ENCODE peak calls at places on chromosomes 7 and 10, in nine cellular contexts. One of them, this sample, is unnamed.

GRCh38 chr7:51186531-51186930 is 130.1 kb downstream of the COBL start:
- DNase-seq in PC-9: no peak
- DNase-seq in Calu3: no peak
- DNase-seq in progenitor cell of endocrine pancreas: no peak
- DNase-seq in GM23338: no peak
- DNase-seq in nephron progenitor cell: no peak
- DNase-seq in CD8-positive, alpha-beta T cell: no peak
- DNase-seq in AG04450: no peak
- DNase-seq in endothelial cell: no peak
- DNase-seq in this sample: no peak

GRCh38 chr10:26269754-26270153 is 53.2 kb downstream of the GAD2 start:
- DNase-seq in PC-9: no peak
- DNase-seq in Calu3: peak
- DNase-seq in progenitor cell of endocrine pancreas: no peak
- DNase-seq in GM23338: peak
- DNase-seq in nephron progenitor cell: peak
- DNase-seq in CD8-positive, alpha-beta T cell: no peak
- DNase-seq in AG04450: no peak
- DNase-seq in endothelial cell: peak
- DNase-seq in this sample: peak

GRCh38 chr7:33040803-33041516 is 21.6 kb downstream of the NT5C3A start:
- DNase-seq in PC-9: peak
- DNase-seq in Calu3: peak
- DNase-seq in progenitor cell of endocrine pancreas: no peak
- DNase-seq in GM23338: no peak
- DNase-seq in nephron progenitor cell: no peak
- DNase-seq in CD8-positive, alpha-beta T cell: peak
- DNase-seq in AG04450: no peak
- DNase-seq in endothelial cell: no peak
- DNase-seq in this sample: no peak

GRCh38 chr7:35411331-35411730 is 157.4 kb upstream of the TBX20 start:
- DNase-seq in PC-9: no peak
- DNase-seq in Calu3: no peak
- DNase-seq in progenitor cell of endocrine pancreas: no peak
- DNase-seq in GM23338: no peak
- DNase-seq in nephron progenitor cell: no peak
- DNase-seq in CD8-positive, alpha-beta T cell: no peak
- DNase-seq in AG04450: no peak
- DNase-seq in endothelial cell: no peak
- DNase-seq in this sample: no peak

GRCh38 chr7:138185132-138185908 is 109.1 kb downstream of the AKR1D1 start:
- DNase-seq in PC-9: no peak
- DNase-seq in Calu3: no peak
- DNase-seq in progenitor cell of endocrine pancreas: no peak
- DNase-seq in GM23338: no peak
- DNase-seq in nephron progenitor cell: no peak
- DNase-seq in CD8-positive, alpha-beta T cell: no peak
- DNase-seq in AG04450: no peak
- DNase-seq in endothelial cell: no peak
- DNase-seq in this sample: no peak

GRCh38 chr10:44006826-44007225 is 358.1 kb upstream of the ZNF32 start:
- DNase-seq in PC-9: no peak
- DNase-seq in Calu3: no peak
- DNase-seq in progenitor cell of endocrine pancreas: no peak
- DNase-seq in GM23338: no peak
- DNase-seq in nephron progenitor cell: no peak
- DNase-seq in CD8-positive, alpha-beta T cell: no peak
- DNase-seq in AG04450: no peak
- DNase-seq in endothelial cell: no peak
- DNase-seq in this sample: no peak

GRCh38 chr10:18109471-18109870 is 30.8 kb upstream of the CACNB2 start:
- DNase-seq in PC-9: no peak
- DNase-seq in Calu3: no peak
- DNase-seq in progenitor cell of endocrine pancreas: no peak
- DNase-seq in GM23338: no peak
- DNase-seq in nephron progenitor cell: no peak
- DNase-seq in CD8-positive, alpha-beta T cell: no peak
- DNase-seq in AG04450: no peak
- DNase-seq in endothelial cell: no peak
- DNase-seq in this sample: no peak

GRCh38 chr7:16644987-16645592 is 464 bp downstream of the ANKMY2 start:
- DNase-seq in PC-9: no peak
- DNase-seq in Calu3: no peak
- DNase-seq in progenitor cell of endocrine pancreas: peak
- DNase-seq in GM23338: peak
- DNase-seq in nephron progenitor cell: peak
- DNase-seq in CD8-positive, alpha-beta T cell: no peak
- DNase-seq in AG04450: no peak
- DNase-seq in endothelial cell: peak
- DNase-seq in this sample: no peak

GRCh38 chr7:77482015-77482414 is 55.1 kb upstream of the PTPN12 start:
- DNase-seq in PC-9: peak
- DNase-seq in Calu3: peak
- DNase-seq in progenitor cell of endocrine pancreas: no peak
- DNase-seq in GM23338: no peak
- DNase-seq in nephron progenitor cell: no peak
- DNase-seq in CD8-positive, alpha-beta T cell: no peak
- DNase-seq in AG04450: no peak
- DNase-seq in endothelial cell: no peak
- DNase-seq in this sample: no peak

GRCh38 chr7:74001150-74001494 is 26.9 kb upstream of the ELN start:
- DNase-seq in PC-9: no peak
- DNase-seq in Calu3: no peak
- DNase-seq in progenitor cell of endocrine pancreas: no peak
- DNase-seq in GM23338: no peak
- DNase-seq in nephron progenitor cell: no peak
- DNase-seq in CD8-positive, alpha-beta T cell: no peak
- DNase-seq in AG04450: no peak
- DNase-seq in endothelial cell: no peak
- DNase-seq in this sample: no peak

GRCh38 chr7:37666026-37666780 is 17.4 kb upstream of the GPR141 start:
- DNase-seq in PC-9: no peak
- DNase-seq in Calu3: no peak
- DNase-seq in progenitor cell of endocrine pancreas: no peak
- DNase-seq in GM23338: no peak
- DNase-seq in nephron progenitor cell: no peak
- DNase-seq in CD8-positive, alpha-beta T cell: no peak
- DNase-seq in AG04450: no peak
- DNase-seq in endothelial cell: no peak
- DNase-seq in this sample: no peak

GRCh38 chr7:67618569-67619543 is 622.2 kb downstream of the TYW1 start:
- DNase-seq in PC-9: no peak
- DNase-seq in Calu3: no peak
- DNase-seq in progenitor cell of endocrine pancreas: no peak
- DNase-seq in GM23338: peak
- DNase-seq in nephron progenitor cell: peak
- DNase-seq in CD8-positive, alpha-beta T cell: no peak
- DNase-seq in AG04450: no peak
- DNase-seq in endothelial cell: no peak
- DNase-seq in this sample: no peak

GRCh38 chr7:28130277-28130676 is 50.3 kb downstream of the JAZF1 start:
- DNase-seq in PC-9: no peak
- DNase-seq in Calu3: no peak
- DNase-seq in progenitor cell of endocrine pancreas: no peak
- DNase-seq in GM23338: no peak
- DNase-seq in nephron progenitor cell: no peak
- DNase-seq in CD8-positive, alpha-beta T cell: no peak
- DNase-seq in AG04450: peak
- DNase-seq in endothelial cell: no peak
- DNase-seq in this sample: peak

GRCh38 chr7:154484406-154484805 is 432.2 kb downstream of the DPP6 start:
- DNase-seq in PC-9: no peak
- DNase-seq in Calu3: no peak
- DNase-seq in progenitor cell of endocrine pancreas: no peak
- DNase-seq in GM23338: no peak
- DNase-seq in nephron progenitor cell: no peak
- DNase-seq in CD8-positive, alpha-beta T cell: no peak
- DNase-seq in AG04450: no peak
- DNase-seq in endothelial cell: no peak
- DNase-seq in this sample: no peak

GRCh38 chr10:36721851-36722250 is 403.5 kb upstream of the ANKRD30A start:
- DNase-seq in PC-9: no peak
- DNase-seq in Calu3: no peak
- DNase-seq in progenitor cell of endocrine pancreas: no peak
- DNase-seq in GM23338: no peak
- DNase-seq in nephron progenitor cell: no peak
- DNase-seq in CD8-positive, alpha-beta T cell: no peak
- DNase-seq in AG04450: no peak
- DNase-seq in endothelial cell: no peak
- DNase-seq in this sample: peak

GRCh38 chr10:36722777-36723176 is 402.6 kb upstream of the ANKRD30A start:
- DNase-seq in PC-9: no peak
- DNase-seq in Calu3: no peak
- DNase-seq in progenitor cell of endocrine pancreas: no peak
- DNase-seq in GM23338: no peak
- DNase-seq in nephron progenitor cell: no peak
- DNase-seq in CD8-positive, alpha-beta T cell: no peak
- DNase-seq in AG04450: no peak
- DNase-seq in endothelial cell: no peak
- DNase-seq in this sample: no peak

GRCh38 chr10:36730316-36730715 is 395.1 kb upstream of the ANKRD30A start:
- DNase-seq in PC-9: no peak
- DNase-seq in Calu3: no peak
- DNase-seq in progenitor cell of endocrine pancreas: no peak
- DNase-seq in GM23338: no peak
- DNase-seq in nephron progenitor cell: no peak
- DNase-seq in CD8-positive, alpha-beta T cell: no peak
- DNase-seq in AG04450: no peak
- DNase-seq in endothelial cell: no peak
- DNase-seq in this sample: no peak

GRCh38 chr10:36720931-36721330 is 404.5 kb upstream of the ANKRD30A start:
- DNase-seq in PC-9: no peak
- DNase-seq in Calu3: no peak
- DNase-seq in progenitor cell of endocrine pancreas: no peak
- DNase-seq in GM23338: no peak
- DNase-seq in nephron progenitor cell: no peak
- DNase-seq in CD8-positive, alpha-beta T cell: no peak
- DNase-seq in AG04450: no peak
- DNase-seq in endothelial cell: no peak
- DNase-seq in this sample: no peak

DNA sequence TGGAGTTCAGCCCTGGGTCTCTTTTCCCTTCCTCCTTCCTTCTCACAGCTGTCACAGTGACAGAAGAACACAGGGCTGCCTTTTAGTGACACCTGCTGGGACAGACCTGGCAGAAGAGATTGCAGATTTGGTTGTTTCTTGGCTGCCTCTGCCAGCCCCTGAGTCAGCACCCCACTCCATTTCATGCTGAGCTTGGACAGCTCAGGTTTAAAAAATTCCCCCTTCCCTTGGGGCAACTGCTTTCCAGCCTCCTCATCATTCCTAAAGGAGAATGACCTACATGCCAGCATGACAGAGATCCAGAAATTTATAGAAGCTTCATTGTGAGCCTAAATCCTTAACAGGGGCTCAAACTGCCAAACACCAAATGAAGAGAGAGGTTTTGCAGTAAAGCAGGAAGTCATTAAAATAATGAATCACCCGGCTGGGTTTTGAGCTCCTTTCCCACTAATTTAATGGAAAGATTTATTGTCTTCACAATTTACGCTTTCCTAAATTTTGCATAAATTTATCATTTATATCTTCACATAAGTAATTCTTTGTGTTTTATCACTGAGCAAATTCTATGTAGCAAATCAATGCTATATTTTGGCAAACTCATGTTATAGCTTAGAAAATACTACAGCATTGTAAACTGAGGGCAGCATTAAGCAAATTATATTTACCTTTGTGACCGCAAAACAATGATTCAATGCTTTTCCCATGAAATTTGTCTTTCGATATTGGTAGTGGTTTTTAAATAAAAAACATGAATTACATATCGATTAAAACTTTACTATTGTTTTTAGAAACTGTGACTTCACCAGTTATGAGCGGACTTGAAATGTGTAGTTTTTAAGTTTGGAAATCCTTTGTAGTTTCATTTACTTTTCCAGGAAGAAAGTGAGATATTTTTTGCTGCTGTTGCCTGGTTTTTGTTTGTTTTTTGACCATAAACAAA is 399.5 kb upstream of the ANKRD30A start:
- DNase-seq in PC-9: peak
- DNase-seq in Calu3: no peak
- DNase-seq in progenitor cell of endocrine pancreas: peak
- DNase-seq in GM23338: peak
- DNase-seq in nephron progenitor cell: peak
- DNase-seq in CD8-positive, alpha-beta T cell: no peak
- DNase-seq in AG04450: peak
- DNase-seq in endothelial cell: peak
- DNase-seq in this sample: peak
- TF ChIP-seq CTCF in PC-9: no peak
- TF ChIP-seq CTCF in Calu3: no peak
- TF ChIP-seq CTCF in progenitor cell of endocrine pancreas: peak
- TF ChIP-seq CTCF in GM23338: peak
- TF ChIP-seq CTCF in nephron progenitor cell: peak
- TF ChIP-seq CTCF in CD8-positive, alpha-beta T cell: no peak
- TF ChIP-seq CTCF in AG04450: peak
- TF ChIP-seq CTCF in endothelial cell: no peak
- TF ChIP-seq CTCF in this sample: peak

GRCh38 chr10:35598379-35598778 is 6.8 kb upstream of the GJD4 start:
- DNase-seq in PC-9: no peak
- DNase-seq in Calu3: peak
- DNase-seq in progenitor cell of endocrine pancreas: no peak
- DNase-seq in GM23338: peak
- DNase-seq in nephron progenitor cell: no peak
- DNase-seq in CD8-positive, alpha-beta T cell: no peak
- DNase-seq in AG04450: no peak
- DNase-seq in endothelial cell: no peak
- DNase-seq in this sample: no peak
- TF ChIP-seq CTCF in PC-9: peak
- TF ChIP-seq CTCF in Calu3: peak
- TF ChIP-seq CTCF in progenitor cell of endocrine pancreas: peak
- TF ChIP-seq CTCF in GM23338: peak
- TF ChIP-seq CTCF in nephron progenitor cell: peak
- TF ChIP-seq CTCF in CD8-positive, alpha-beta T cell: no peak
- TF ChIP-seq CTCF in AG04450: peak
- TF ChIP-seq CTCF in endothelial cell: peak
- TF ChIP-seq CTCF in this sample: peak

DNA sequence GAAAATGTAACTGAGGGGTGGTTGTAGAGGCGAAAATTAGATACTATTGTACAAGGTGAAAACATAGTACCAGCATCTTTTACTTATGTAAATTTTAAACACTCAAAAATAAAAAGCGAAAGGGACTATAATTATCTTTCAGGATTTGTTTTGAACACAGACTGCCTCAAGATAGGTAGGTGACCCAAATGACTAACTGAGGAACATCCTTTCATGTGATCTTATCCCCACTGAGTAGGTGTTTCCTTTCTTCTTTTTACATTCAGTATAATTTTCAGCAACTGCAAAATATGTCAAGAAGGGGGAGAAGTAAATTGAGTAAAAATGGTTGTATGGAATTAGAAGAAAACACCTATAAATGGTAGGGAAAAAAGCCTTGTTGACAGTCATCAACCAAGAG is 236.7 kb downstream of the PHF14 start:
- DNase-seq in PC-9: no peak
- DNase-seq in Calu3: no peak
- DNase-seq in progenitor cell of endocrine pancreas: no peak
- DNase-seq in GM23338: no peak
- DNase-seq in nephron progenitor cell: no peak
- DNase-seq in CD8-positive, alpha-beta T cell: no peak
- DNase-seq in AG04450: no peak
- DNase-seq in endothelial cell: no peak
- DNase-seq in this sample: no peak
- TF ChIP-seq CTCF in PC-9: no peak
- TF ChIP-seq CTCF in Calu3: no peak
- TF ChIP-seq CTCF in progenitor cell of endocrine pancreas: no peak
- TF ChIP-seq CTCF in GM23338: no peak
- TF ChIP-seq CTCF in nephron progenitor cell: no peak
- TF ChIP-seq CTCF in CD8-positive, alpha-beta T cell: no peak
- TF ChIP-seq CTCF in AG04450: no peak
- TF ChIP-seq CTCF in endothelial cell: no peak
- TF ChIP-seq CTCF in this sample: no peak

GRCh38 chr7:140398821-140399220 is 491 bp upstream of the SLC37A3 start:
- DNase-seq in PC-9: no peak
- DNase-seq in Calu3: no peak
- DNase-seq in progenitor cell of endocrine pancreas: no peak
- DNase-seq in GM23338: no peak
- DNase-seq in nephron progenitor cell: no peak
- DNase-seq in CD8-positive, alpha-beta T cell: no peak
- DNase-seq in AG04450: no peak
- DNase-seq in endothelial cell: no peak
- DNase-seq in this sample: no peak
- TF ChIP-seq CTCF in PC-9: no peak
- TF ChIP-seq CTCF in Calu3: no peak
- TF ChIP-seq CTCF in progenitor cell of endocrine pancreas: no peak
- TF ChIP-seq CTCF in GM23338: no peak
- TF ChIP-seq CTCF in nephron progenitor cell: no peak
- TF ChIP-seq CTCF in CD8-positive, alpha-beta T cell: no peak
- TF ChIP-seq CTCF in AG04450: no peak
- TF ChIP-seq CTCF in endothelial cell: no peak
- TF ChIP-seq CTCF in this sample: no peak